ENCODE peak calls at places on chromosomes 3 and 15, in six cellular contexts. K is stimulated activated naive CD4-positive, alpha-beta T cell; D is CD14-positive monocyte; A is stimulated activated naive B cell treated with anti-CD40 and anti-IgM and Interleukin-4, amounts not matched to agents 10 μg/mL and 1 μg/mL and 100 μg/mL, for 72 hours; L is RPMI8226; P is astrocyte of the cerebellum. U is an unnamed sample.
A peak's percentile ranks its signal among the peaks of the same experiment; 100 is the strongest.

GRCh38 chr3:55309336-55309735 is 177.8 kb downstream of the WNT5A start:
- DNase-seq in K (no peak), D (no peak), A (no peak), L (no peak), P (no peak), U (no peak)

GRCh38 chr3:179186426-179186825 is 38.3 kb downstream of the PIK3CA start:
- DNase-seq in K (no peak), D (no peak), A (no peak), L (no peak), P (peak; percentile 29), U (no peak)

GRCh38 chr15:100667405-100668320 is 65.3 kb downstream of the ASB7 start:
- DNase-seq in K (no peak), D (no peak), A (no peak), L (no peak), P (no peak), U (no peak)

GRCh38 chr15:31108836-31109235 is 7.3 kb upstream of the TRPM1 start:
- DNase-seq in K (no peak), D (no peak), A (no peak), L (no peak), P (no peak), U (no peak)

GRCh38 chr15:28027714-28028076 is 71.4 kb downstream of the OCA2 start:
- DNase-seq in K (no peak), D (no peak), A (no peak), L (no peak), P (no peak), U (no peak)

GRCh38 chr15:96442076-96442475 is 111.6 kb downstream of the NR2F2 start:
- DNase-seq in K (no peak), D (no peak), A (no peak), L (no peak), P (no peak), U (no peak)

GRCh38 chr3:150317469-150317868 is 90.6 kb upstream of the TSC22D2 start:
- DNase-seq in K (no peak), D (no peak), A (no peak), L (no peak), P (no peak), U (no peak)

GRCh38 chr15:62648954-62649353 is 393.6 kb upstream of the TPM1 start:
- DNase-seq in K (no peak), D (no peak), A (no peak), L (peak; percentile 47), P (no peak), U (peak; percentile 24)

GRCh38 chr3:17558565-17558964 is 183.9 kb downstream of the TBC1D5 start:
- DNase-seq in K (no peak), D (no peak), A (no peak), L (no peak), P (no peak), U (no peak)

GRCh38 chr3:188914556-188914955 is 257.2 kb upstream of the TPRG1 start:
- DNase-seq in K (no peak), D (peak; percentile 55), A (peak; percentile 13), L (no peak), P (no peak), U (no peak)

GRCh38 chr3:13106308-13106970 is 33.2 kb upstream of the IQSEC1 start:
- DNase-seq in K (no peak), D (peak; percentile 1), A (no peak), L (no peak), P (no peak), U (no peak)